ENCODE peak calls at places on chromosomes 2 and 18, in nine cellular contexts. O is A549, C is fibroblast of the aortic adventitia, U is heart right ventricle, M is astrocyte of the cerebellum, D is ovary, X is cardiac fibroblast, S is GM12865, V is uterus. A is an unnamed sample.

GRCh38 chr18:11658989-11659388 is 30.1 kb upstream of the GNAL start:
- DNase-seq in C (no peak), X (peak), M (no peak), V (no peak), O (no peak), D (no peak), U (no peak), S (no peak), A (no peak)

GRCh38 chr2:100235098-100235497 is 87.2 kb downstream of the LONRF2 start:
- DNase-seq in D (no peak), V (no peak), U (no peak), X (no peak), C (no peak), M (no peak), O (no peak), S (peak), A (no peak)

GRCh38 chr2:218582085-218582484 is 13.4 kb downstream of the CNOT9 start:
- DNase-seq in C (peak), O (peak), V (no peak), M (no peak), D (no peak), U (no peak), S (no peak), X (peak), A (no peak)

GRCh38 chr2:73063472-73063871 is 8.0 kb downstream of the SFXN5 start:
- DNase-seq in C (no peak), M (no peak), X (no peak), V (no peak), U (no peak), S (no peak), D (no peak), O (no peak), A (no peak)

GRCh38 chr2:222993920-222994650 is 57.9 kb upstream of the KCNE4 start:
- DNase-seq in S (no peak), M (peak), D (peak), C (peak), X (peak), U (peak), V (peak), O (peak), A (peak)

GRCh38 chr2:232321156-232321816 is 57.3 kb upstream of the ALPP start:
- DNase-seq in X (no peak), U (no peak), M (no peak), S (no peak), C (no peak), V (no peak), D (no peak), O (no peak), A (no peak)

GRCh38 chr2:95316466-95317122 is 19.4 kb downstream of the KCNIP3 start:
- DNase-seq in C (peak), O (no peak), M (peak), S (no peak), U (no peak), X (peak), D (no peak), V (no peak), A (no peak)

GRCh38 chr2:176206677-176207076 is 18.2 kb downstream of the HOXD1 start:
- DNase-seq in O (no peak), V (no peak), C (no peak), U (no peak), S (no peak), D (no peak), X (no peak), M (no peak), A (no peak)

GRCh38 chr18:41324934-41325333 is 630.1 kb upstream of the PIK3C3 start:
- DNase-seq in C (no peak), O (no peak), M (no peak), X (peak), D (no peak), S (no peak), U (no peak), V (no peak), A (no peak)

GRCh38 chr2:21228041-21228895 is 104.5 kb downstream of the TDRD15 start:
- DNase-seq in S (no peak), O (no peak), X (no peak), D (no peak), V (no peak), C (no peak), M (no peak), U (no peak), A (no peak)

GRCh38 chr18:67951166-67951565 is 434.6 kb upstream of the DSEL start:
- DNase-seq in M (no peak), V (no peak), U (no peak), O (no peak), C (no peak), X (peak), D (no peak), S (no peak), A (no peak)

GRCh38 chr18:48866028-48866733 is 84.6 kb downstream of the SMAD7 start:
- DNase-seq in C (peak), V (no peak), D (peak), M (peak), S (no peak), O (no peak), U (peak), X (peak), A (no peak)

GRCh38 chr2:136917281-136917680 is 151.9 kb downstream of the THSD7B start:
- DNase-seq in S (no peak), C (no peak), M (no peak), X (no peak), O (no peak), D (no peak), U (no peak), V (no peak), A (no peak)

GRCh38 chr2:101341421-101341820 is 32.9 kb upstream of the RNF149 start:
- DNase-seq in U (no peak), S (no peak), D (no peak), O (no peak), C (no peak), X (no peak), V (no peak), M (no peak), A (no peak)

GRCh38 chr18:57052759-57053158 is 94.1 kb upstream of the BOD1L2 start:
- DNase-seq in U (no peak), O (no peak), V (no peak), D (no peak), M (no peak), C (no peak), S (no peak), X (no peak), A (no peak)

GRCh38 chr2:123080331-123080730 is 944.8 kb upstream of the CNTNAP5 start:
- DNase-seq in O (no peak), X (peak), S (no peak), V (no peak), C (no peak), U (no peak), M (no peak), D (no peak), A (no peak)

GRCh38 chr2:36423172-36423571 is 67.6 kb downstream of the CRIM1 start:
- DNase-seq in O (no peak), V (no peak), U (no peak), C (no peak), D (no peak), X (no peak), S (no peak), M (no peak), A (no peak)

GRCh38 chr2:218260742-218261423 is at the start of gene GPBAR1:
- DNase-seq in O (no peak), D (no peak), M (no peak), C (no peak), V (no peak), S (no peak), U (no peak), X (no peak), A (no peak)

GRCh38 chr2:148658807-148659722 is 14.5 kb downstream of the EPC2 start:
- DNase-seq in O (peak), D (no peak), S (peak), M (no peak), X (peak), V (no peak), C (no peak), U (no peak), A (peak)

GRCh38 chr2:119732451-119733164 is 27.1 kb upstream of the PTPN4 start:
- DNase-seq in X (no peak), U (no peak), S (no peak), M (no peak), V (no peak), C (no peak), O (no peak), D (no peak), A (no peak)

GRCh38 chr18:39450958-39451357 is 1885.4 kb upstream of the CELF4 start:
- DNase-seq in O (no peak), V (no peak), D (no peak), X (no peak), M (no peak), C (no peak), S (no peak), U (no peak), A (no peak)

GRCh38 chr2:221346411-221346810 is 225.7 kb downstream of the EPHA4 start:
- DNase-seq in S (no peak), X (no peak), U (peak), V (no peak), C (no peak), D (peak), O (no peak), M (no peak), A (no peak)

GRCh38 chr2:172178035-172178434 is 75.3 kb upstream of the DLX2 start:
- DNase-seq in D (no peak), U (no peak), S (no peak), M (no peak), O (no peak), V (no peak), X (peak), C (peak), A (peak)

GRCh38 chr2:95348609-95349567 is 51.7 kb downstream of the KCNIP3 start:
- DNase-seq in O (no peak), U (no peak), C (peak), X (peak), V (peak), M (no peak), D (peak), S (no peak), A (no peak)

GRCh38 chr2:45024600-45025291 is 15.5 kb upstream of the SIX2 start:
- DNase-seq in O (peak), V (no peak), D (no peak), U (no peak), C (peak), S (peak), M (peak), X (peak), A (peak)

GRCh38 chr2:54609647-54610046 is 113.8 kb upstream of the EML6 start:
- DNase-seq in U (no peak), C (no peak), V (no peak), S (no peak), M (no peak), O (no peak), X (no peak), D (no peak), A (no peak)

GRCh38 chr2:204880928-204881327 is 335.7 kb downstream of the PARD3B start:
- DNase-seq in C (no peak), D (no peak), V (no peak), O (no peak), M (no peak), U (no peak), X (no peak), S (no peak), A (no peak)

GRCh38 chr2:230869691-230870543 is 5.2 kb downstream of the ITM2C start:
- DNase-seq in V (no peak), U (no peak), S (no peak), C (no peak), M (no peak), D (no peak), X (no peak), O (no peak), A (no peak)

GRCh38 chr2:110874565-110875383 is 142.4 kb downstream of the ACOXL start:
- DNase-seq in D (no peak), V (no peak), U (no peak), C (no peak), M (no peak), X (no peak), O (no peak), S (peak), A (no peak)

DNA sequence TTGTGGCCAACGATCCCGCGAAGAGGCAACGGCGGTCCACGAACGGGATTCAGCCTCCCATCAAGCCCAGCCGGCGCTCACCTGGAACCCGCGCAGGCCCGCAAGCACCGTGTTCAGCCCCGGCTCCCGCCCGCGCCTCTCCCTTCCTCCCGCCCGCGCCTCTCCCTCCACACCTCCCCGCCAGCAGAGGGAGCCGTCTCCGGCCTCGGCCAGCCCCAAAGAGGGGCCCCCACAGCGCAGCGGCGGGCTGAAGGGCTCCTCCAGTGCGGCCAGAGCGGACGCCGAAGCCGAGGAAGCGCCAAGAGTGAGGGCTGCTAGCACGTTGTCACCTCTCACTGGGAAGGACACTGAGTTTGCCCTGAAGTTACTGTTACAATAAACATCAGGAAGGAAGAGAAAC is 55.3 kb upstream of the LAPTM4A start:
- DNase-seq in S (no peak), V (no peak), U (peak), O (no peak), M (no peak), D (no peak), C (no peak), X (peak), A (no peak)
- TF ChIP-seq CTCF in S (no peak), V (no peak), U (peak), O (peak), M (peak), D (no peak), C (peak), X (peak), A (peak)

GRCh38 chr2:96353032-96353561 is 17.5 kb downstream of the NCAPH start:
- DNase-seq in M (peak), O (no peak), X (peak), U (peak), D (no peak), V (peak), C (no peak), S (no peak), A (no peak)
- H3K4me3 ChIP-seq in M (no peak), O (no peak), X (no peak), U (no peak), D (no peak), V (no peak), C (no peak), S (no peak), A (no peak)

GRCh38 chr2:64562148-64562784 is 38.1 kb downstream of the AFTPH start:
- DNase-seq in X (peak), M (peak), V (no peak), C (peak), O (peak), S (peak), U (no peak), D (no peak), A (no peak)
- TF ChIP-seq CTCF in X (peak), M (peak), V (peak), C (peak), O (peak), S (peak), U (peak), D (no peak), A (peak)

DNA sequence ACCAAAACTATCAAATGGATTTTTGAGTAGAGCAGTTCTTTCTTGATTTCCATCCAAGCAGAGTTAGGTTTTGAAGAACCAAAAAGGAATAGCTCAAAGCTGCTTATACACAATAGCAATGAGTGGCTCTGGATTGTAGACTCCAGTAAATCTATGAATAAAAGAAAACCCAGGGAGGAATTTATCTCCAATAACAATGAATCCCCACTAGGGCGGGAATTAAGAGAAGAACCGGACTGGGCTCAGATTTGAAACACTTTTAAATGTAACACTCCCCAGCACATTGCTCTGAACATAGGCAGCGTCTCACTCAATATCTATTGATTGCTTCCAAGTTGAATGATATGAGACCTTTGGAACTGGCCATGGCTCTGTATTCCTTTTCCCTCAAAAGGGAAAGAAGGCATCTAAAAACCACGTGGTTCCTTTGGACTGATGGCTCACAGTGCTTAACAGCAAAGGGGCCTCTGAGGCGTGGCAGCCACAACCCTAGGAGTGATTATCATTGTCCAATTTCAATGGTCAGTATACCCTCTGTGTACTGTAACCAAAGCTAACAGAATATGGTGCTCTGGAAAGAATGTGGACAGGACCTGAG is 68.2 kb downstream of the SPRED2 start:
- DNase-seq in D (no peak), M (no peak), V (no peak), S (no peak), X (no peak), O (no peak), U (no peak), C (no peak), A (no peak)
- H3K4me3 ChIP-seq in D (no peak), M (no peak), V (no peak), S (no peak), X (no peak), O (no peak), U (no peak), C (no peak), A (no peak)

GRCh38 chr2:233643128-233643527 is 6.9 kb downstream of the UGT1A10 start:
- DNase-seq in M (no peak), V (no peak), C (peak), X (peak), S (peak), O (peak), U (no peak), D (no peak), A (no peak)
- TF ChIP-seq CTCF in M (peak), V (no peak), C (peak), X (peak), S (peak), O (no peak), U (no peak), D (no peak), A (no peak)

A was measured in retinal pigment epithelial cell.